ENCODE peak calls at places on chromosomes 7 and 10, in six cellular contexts. Q, A, E, H, G and I are unnamed samples.

GRCh38 chr10:132479024-132479602 is 58.5 kb upstream of the INPP5A start:
- DNase-seq in A (no peak), E (no peak), G (no peak), Q (no peak), H (no peak), I (peak; percentile 13)

GRCh38 chr7:38938589-38938988 is 29.6 kb upstream of the VPS41 start:
- DNase-seq in H (no peak), G (no peak), Q (no peak), A (no peak), E (no peak), I (no peak)

GRCh38 chr10:27457966-27458365 is 46.1 kb upstream of the RAB18 start:
- DNase-seq in Q (no peak), G (no peak), H (no peak), A (no peak), E (no peak), I (no peak)

GRCh38 chr10:6135039-6135438 is 46.2 kb downstream of the RBM17 start:
- DNase-seq in H (peak; percentile 44), G (no peak), Q (no peak), E (no peak), A (no peak), I (no peak)

GRCh38 chr7:142668495-142668894 is 80.8 kb upstream of the PRSS1 start:
- DNase-seq in E (no peak), H (no peak), G (no peak), Q (no peak), A (no peak), I (no peak)

GRCh38 chr7:55019329-55019690 is 493 bp downstream of the EGFR start:
- DNase-seq in A (no peak), H (no peak), E (no peak), G (no peak), Q (peak; percentile 24), I (no peak)

GRCh38 chr7:113698556-113699220 is 220.1 kb downstream of the PPP1R3A start:
- DNase-seq in E (peak; percentile 9), G (peak; percentile 15), A (no peak), H (no peak), Q (no peak), I (no peak)

GRCh38 chr7:101555269-101555920 is 73.7 kb downstream of the MYL10 start:
- DNase-seq in Q (no peak), H (no peak), G (no peak), E (peak; percentile 4), A (no peak), I (no peak)

GRCh38 chr7:37234928-37235327 is 213.7 kb downstream of the ELMO1 start:
- DNase-seq in G (peak; percentile 6), E (no peak), Q (no peak), A (no peak), H (no peak), I (no peak)

GRCh38 chr7:128391805-128392204 is 18.0 kb downstream of the IMPDH1 start:
- DNase-seq in E (no peak), H (no peak), Q (no peak), A (no peak), G (no peak), I (no peak)

GRCh38 chr7:104230606-104231005 is 22.8 kb upstream of the ORC5 start:
- DNase-seq in E (no peak), Q (no peak), A (no peak), H (no peak), G (no peak), I (no peak)

GRCh38 chr7:129435414-129435829 is 1.2 kb downstream of the STRIP2 start:
- DNase-seq in A (no peak), G (no peak), Q (no peak), H (no peak), E (no peak), I (no peak)

GRCh38 chr10:88598060-88598459 is 11.5 kb downstream of the LIPJ start:
- DNase-seq in G (no peak), A (no peak), E (no peak), Q (no peak), H (peak; percentile 67), I (no peak)

GRCh38 chr10:26805567-26806245 is 55.1 kb downstream of the ABI1 start:
- DNase-seq in E (no peak), A (no peak), H (no peak), Q (no peak), G (no peak), I (no peak)

GRCh38 chr10:12483996-12484944 is 134.9 kb downstream of the CAMK1D start:
- DNase-seq in H (no peak), Q (no peak), G (no peak), E (no peak), A (no peak), I (no peak)

GRCh38 chr10:16816830-16817124 is 447 bp downstream of the RSU1 start:
- DNase-seq in G (no peak), Q (no peak), E (no peak), A (no peak), H (no peak), I (no peak)

GRCh38 chr10:16816142-16816541 is 1.1 kb downstream of the RSU1 start:
- DNase-seq in Q (no peak), G (no peak), A (no peak), H (no peak), E (peak; percentile 18), I (no peak)

GRCh38 chr10:16819436-16819835 is 2.2 kb upstream of the RSU1 start:
- DNase-seq in E (no peak), G (no peak), A (no peak), H (no peak), Q (no peak), I (no peak)

GRCh38 chr10:16819026-16819425 is 1.8 kb upstream of the RSU1 start:
- DNase-seq in E (no peak), G (no peak), Q (no peak), A (no peak), H (no peak), I (no peak)

DNA sequence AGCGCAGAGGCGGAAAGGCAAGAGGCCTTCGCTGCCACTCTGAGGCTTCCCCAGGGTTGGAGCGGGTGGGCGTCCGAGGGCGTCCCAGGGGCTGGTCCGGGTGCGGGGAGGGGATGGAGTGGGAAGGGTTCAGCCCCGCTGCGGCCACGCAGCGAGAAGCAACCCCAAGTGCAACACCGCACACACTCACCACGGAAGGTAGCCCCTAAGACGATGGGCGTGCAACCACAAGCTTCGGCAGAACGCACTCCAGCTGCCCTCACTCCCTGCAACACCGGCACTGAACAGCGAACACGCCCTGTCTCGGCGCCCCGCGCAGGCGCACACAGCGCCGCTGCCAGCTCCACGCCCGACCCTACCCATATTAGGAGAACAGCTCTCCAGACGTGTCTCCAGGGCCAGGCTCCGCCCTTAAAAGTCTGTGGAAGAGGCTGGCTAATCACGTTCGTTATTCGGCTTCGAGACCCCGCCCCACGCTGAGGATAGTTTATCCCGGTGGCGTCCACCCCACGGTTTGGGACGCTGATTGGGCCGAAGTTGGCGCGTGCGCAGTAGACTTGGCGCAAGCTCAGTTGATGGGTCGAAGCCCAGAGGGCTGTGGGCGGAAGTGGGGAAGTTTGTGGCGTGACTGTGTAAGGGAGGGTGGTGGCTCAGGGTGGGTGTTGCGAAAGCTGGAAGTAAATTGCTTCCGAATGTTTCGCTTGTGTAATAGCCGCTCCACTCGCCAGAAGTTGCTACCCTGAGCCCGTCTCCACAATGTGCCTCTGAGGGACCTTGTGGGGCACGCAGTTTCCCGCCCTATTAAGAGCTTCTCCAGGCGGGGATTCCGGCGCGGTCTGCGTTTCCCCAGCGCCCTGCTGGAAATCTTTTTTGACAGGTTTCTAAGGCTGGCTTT is at the start of gene RSU1:
- DNase-seq in Q (peak; percentile 94), G (peak; percentile 99), E (peak; percentile 97), A (peak; percentile 99), H (peak; percentile 98), I (peak; percentile 92)
- TF ChIP-seq POLR2A in Q (peak; percentile 84), G (peak; percentile 97), E (peak; percentile 87), A (peak; percentile 86), H (peak; percentile 89), I (peak; percentile 87)

DNA sequence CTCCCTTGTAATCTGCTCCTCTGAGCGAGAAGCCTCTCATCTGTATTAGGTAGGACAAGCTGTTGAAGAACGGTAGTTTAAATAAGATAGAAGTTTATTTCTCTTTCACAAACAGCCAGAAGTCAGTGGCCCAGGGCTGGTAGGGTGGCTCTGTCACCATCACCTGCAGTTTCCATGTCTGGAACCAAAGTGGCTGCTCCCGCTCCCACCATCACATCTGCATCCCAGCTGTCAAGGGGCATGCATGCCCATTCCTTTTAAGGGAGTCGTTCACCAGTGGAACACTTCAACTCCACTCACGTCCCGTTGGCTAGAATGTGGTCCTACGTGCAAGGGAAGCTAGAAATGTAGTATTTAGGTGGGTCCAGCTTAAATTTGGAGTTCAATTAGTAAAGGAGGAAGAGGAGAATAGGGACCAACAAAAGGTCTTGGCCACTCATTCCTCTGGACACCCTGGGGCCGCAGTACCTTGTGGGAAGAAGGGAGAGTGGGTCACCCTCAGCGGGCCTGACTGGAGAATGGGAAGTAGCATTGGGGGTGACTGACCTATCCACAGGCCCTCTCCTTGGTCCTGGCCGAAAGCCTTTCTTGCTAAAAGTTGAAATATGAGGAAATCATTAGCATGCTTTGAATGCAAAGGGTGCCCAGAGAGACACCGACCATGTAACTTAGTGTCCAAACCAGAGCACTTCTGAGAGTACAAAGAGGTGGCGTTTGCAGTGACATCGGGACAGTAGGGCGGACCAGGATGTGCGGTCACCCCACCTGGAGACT is 48.0 kb downstream of the ELFN1 start:
- DNase-seq in H (no peak), Q (no peak), A (no peak), G (no peak), E (no peak), I (no peak)
- TF ChIP-seq POLR2AphosphoS5 in H (no peak), Q (no peak), A (no peak), G (no peak), E (no peak), I (no peak)

GRCh38 chr7:1914321-1914720 is 244.2 kb downstream of the ELFN1 start:
- DNase-seq in Q (no peak), G (no peak), H (no peak), A (no peak), E (no peak), I (no peak)

GRCh38 chr7:1911571-1911970 is 241.5 kb downstream of the ELFN1 start:
- DNase-seq in Q (no peak), E (no peak), H (no peak), A (no peak), G (no peak), I (no peak)

GRCh38 chr7:1913290-1914282 is 243.5 kb downstream of the ELFN1 start:
- DNase-seq in Q (no peak), H (no peak), G (no peak), E (no peak), A (no peak), I (no peak)

GRCh38 chr7:1910827-1911226 is 240.8 kb downstream of the ELFN1 start:
- DNase-seq in E (no peak), G (no peak), A (no peak), H (no peak), Q (no peak), I (no peak)

GRCh38 chr7:1912472-1913289 is 242.6 kb downstream of the ELFN1 start:
- DNase-seq in Q (no peak), A (no peak), E (no peak), H (no peak), G (no peak), I (no peak)
- TF ChIP-seq TAF1 in Q (no peak), A (no peak), E (no peak), H (no peak), G (no peak), I (no peak)

GRCh38 chr7:107168233-107169119 is at the start of gene HBP1:
- DNase-seq in A (peak; percentile 100), E (peak; percentile 100), Q (peak; percentile 72), H (peak; percentile 100), G (peak; percentile 100), I (peak; percentile 72)
- TF ChIP-seq POLR2A in A (peak; percentile 66), E (peak; percentile 72), Q (peak; percentile 56), H (peak; percentile 78), G (peak; percentile 47), I (no peak)